ENCODE peak calls at places on chromosome 18, in six cellular contexts. H, Z, A, G, P and C are unnamed samples.

GRCh38 chr18:44920441-44920840 is 239.8 kb downstream of the SETBP1 start:
- DNase-seq in H (no peak), Z (no peak), A (no peak), G (peak; percentile 31), P (no peak), C (no peak)

GRCh38 chr18:9868857-9869712 is 16.7 kb upstream of the TXNDC2 start:
- DNase-seq in H (no peak), Z (no peak), A (no peak), G (no peak), P (no peak), C (no peak)

GRCh38 chr18:6741290-6741689 is 11.8 kb downstream of the ARHGAP28 start:
- DNase-seq in H (peak; percentile 50), Z (peak; percentile 42), A (peak; percentile 55), G (no peak), P (no peak), C (no peak)

GRCh38 chr18:7452331-7452730 is 114.8 kb upstream of the PTPRM start:
- DNase-seq in H (no peak), Z (no peak), A (peak; percentile 15), G (peak; percentile 68), P (peak; percentile 63), C (no peak)

GRCh38 chr18:6719098-6719913 is 10.2 kb upstream of the ARHGAP28 start:
- DNase-seq in H (no peak), Z (no peak), A (no peak), G (no peak), P (no peak), C (no peak)

GRCh38 chr18:9918016-9918680 is 4.3 kb downstream of the VAPA start:
- DNase-seq in H (no peak), Z (no peak), A (no peak), G (no peak), P (no peak), C (no peak)

GRCh38 chr18:54812885-54813284 is 15.4 kb upstream of the RAB27B start:
- DNase-seq in H (no peak), Z (no peak), A (no peak), G (no peak), P (no peak), C (no peak)

GRCh38 chr18:51447351-51447896 is 249.9 kb upstream of the MEX3C start:
- DNase-seq in H (no peak), Z (no peak), A (peak; percentile 96), G (peak; percentile 35), P (no peak), C (no peak)

GRCh38 chr18:9240270-9240669 is 94.3 kb upstream of the TWSG1 start:
- DNase-seq in H (no peak), Z (no peak), A (no peak), G (no peak), P (no peak), C (no peak)

GRCh38 chr18:32802606-32803451 is 30.0 kb upstream of the KLHL14 start:
- DNase-seq in H (no peak), Z (no peak), A (no peak), G (no peak), P (no peak), C (no peak)

GRCh38 chr18:69217271-69217670 is 183.4 kb upstream of the DOK6 start:
- DNase-seq in H (no peak), Z (no peak), A (no peak), G (no peak), P (no peak), C (no peak)

GRCh38 chr18:8751692-8752091 is 46.3 kb downstream of the MTCL1 start:
- DNase-seq in H (no peak), Z (no peak), A (no peak), G (no peak), P (no peak), C (no peak)

GRCh38 chr18:30149585-30149984 is 893.0 kb downstream of the DSC3 start:
- DNase-seq in H (no peak), Z (no peak), A (no peak), G (no peak), P (no peak), C (no peak)

GRCh38 chr18:35949903-35950627 is 22.4 kb upstream of the RMP24 start:
- DNase-seq in H (peak; percentile 58), Z (peak; percentile 43), A (peak; percentile 55), G (peak; percentile 87), P (peak; percentile 72), C (peak; percentile 26)

GRCh38 chr18:75207298-75208054 is 1.5 kb downstream of the PTGR3 start:
- DNase-seq in H (no peak), Z (no peak), A (no peak), G (no peak), P (no peak), C (no peak)

GRCh38 chr18:75209129-75209951 is at the start of gene PTGR3:
- DNase-seq in H (peak; percentile 85), Z (peak; percentile 81), A (peak; percentile 91), G (peak; percentile 83), P (peak; percentile 91), C (peak; percentile 92)

GRCh38 chr18:75208836-75209128 is 157 bp downstream of the PTGR3 start:
- DNase-seq in H (no peak), Z (no peak), A (peak; percentile 40), G (no peak), P (peak; percentile 72), C (no peak)

GRCh38 chr18:75206637-75207297 is 2.2 kb downstream of the PTGR3 start:
- DNase-seq in H (no peak), Z (no peak), A (no peak), G (no peak), P (no peak), C (no peak)

DNA sequence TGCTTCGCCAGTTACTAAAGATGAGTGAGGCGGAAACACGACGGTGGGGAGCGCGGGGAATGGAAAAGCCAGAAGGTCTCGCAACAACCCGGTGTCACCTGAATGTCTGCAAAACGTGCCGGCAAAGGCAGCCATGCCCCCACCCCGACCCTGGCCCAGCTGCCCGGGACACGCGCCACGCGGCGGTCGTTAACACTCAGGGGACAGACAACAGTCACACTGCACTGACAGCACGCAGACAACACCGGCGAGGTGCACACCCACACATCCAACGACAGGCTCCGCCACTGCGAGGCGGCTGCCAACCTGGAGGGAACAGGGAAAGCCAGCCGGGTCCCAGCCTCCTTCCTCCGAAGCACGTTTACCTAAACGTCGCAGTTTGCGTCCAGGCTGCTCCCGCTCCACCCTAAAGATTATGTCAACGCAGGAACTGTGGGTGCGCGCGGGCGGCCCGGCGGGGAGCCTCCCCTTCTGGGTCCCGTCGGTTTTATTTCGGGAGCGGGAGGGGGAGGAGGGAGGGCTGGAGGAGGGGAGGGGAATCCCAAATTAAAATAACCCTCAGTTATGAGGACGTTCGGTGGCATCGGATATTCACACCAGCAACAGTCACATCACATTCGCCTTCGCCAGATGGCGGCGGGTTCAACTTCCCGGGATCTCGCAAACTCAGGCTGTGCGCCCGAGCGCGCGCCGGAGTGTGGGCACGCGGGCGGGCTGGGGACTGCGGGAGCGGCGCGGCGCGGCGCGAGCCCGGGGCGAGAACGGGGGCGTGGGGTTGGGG is 694 bp downstream of the PTGR3 start:
- DNase-seq in H (peak; percentile 44), Z (peak; percentile 46), A (peak; percentile 61), G (peak; percentile 66), P (peak; percentile 72), C (peak; percentile 75)
- TF ChIP-seq CTCF in H (no peak), Z (no peak), A (no peak), G (no peak), P (no peak), C (no peak)

GRCh38 chr18:12862467-12862866 is 21.6 kb downstream of the PTPN2 start:
- DNase-seq in H (no peak), Z (no peak), A (peak; percentile 25), G (no peak), P (no peak), C (no peak)
- H3K27ac ChIP-seq in H (no peak overlapping the region), Z (no peak overlapping the region), A (no peak overlapping the region), G (peak overlapping the region; percentile 3), P (no peak overlapping the region), C (no peak overlapping the region)

DNA sequence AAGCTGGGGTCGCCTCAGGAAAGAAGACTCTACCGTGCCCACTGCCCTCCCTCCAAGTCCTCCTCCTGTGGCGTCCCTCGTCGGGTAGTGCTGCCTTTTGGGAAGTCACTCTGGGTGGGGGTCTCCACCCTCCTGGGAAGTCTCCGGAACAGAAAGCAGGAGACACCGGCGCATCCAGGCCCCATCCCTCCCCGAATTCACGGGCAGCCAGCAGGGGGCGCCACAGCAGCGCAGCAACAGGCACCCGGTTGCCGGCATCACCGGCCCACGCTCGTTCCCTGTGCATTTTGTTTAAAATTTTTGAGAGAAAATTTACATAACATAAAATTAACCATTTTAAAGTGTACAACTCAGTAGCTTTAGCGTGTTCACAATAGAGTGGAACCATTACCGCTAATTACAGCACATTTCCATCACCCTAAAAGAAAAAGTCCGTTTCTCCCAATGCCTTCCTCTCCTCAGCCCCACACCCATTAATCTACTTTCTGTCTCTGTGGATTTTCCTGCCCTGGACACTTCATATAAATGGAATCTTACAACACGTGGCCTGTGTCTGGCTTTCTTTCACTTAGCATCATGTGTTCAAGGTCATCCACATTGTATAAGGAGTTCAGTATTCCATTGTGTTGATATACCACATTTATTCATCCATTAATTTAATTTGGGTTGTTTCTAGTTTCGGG is 62.3 kb downstream of the ADNP2 start:
- DNase-seq in H (peak; percentile 66), Z (peak; percentile 70), A (peak; percentile 28), G (peak; percentile 36), P (no peak), C (no peak)
- H3K4me3 ChIP-seq in H (peak overlapping the region; percentile 1), Z (peak overlapping the region; percentile 27), A (no peak overlapping the region), G (no peak overlapping the region), P (peak overlapping the region; percentile 51), C (peak overlapping the region; percentile 34)

GRCh38 chr18:40179647-40180175 is 1775.3 kb upstream of the PIK3C3 start:
- DNase-seq in H (no peak), Z (no peak), A (no peak), G (no peak), P (no peak), C (no peak)
- TF ChIP-seq CTCF in H (no peak), Z (no peak), A (no peak), G (no peak), P (no peak), C (no peak)